ENCODE peak calls at places on chromosomes 2 and 18, in nine cellular contexts. M is aorta; B is CD8-positive, alpha-beta memory T cell; I is NT2/D1; F is esophagus squamous epithelium; T is K562; E is mammary epithelial cell; L is body of pancreas; P is breast epithelium. R is an unnamed sample.

GRCh38 chr2:61177727-61178549 is 15.9 kb downstream of the C2orf74 start:
- DNase-seq in M (peak; percentile 62), B (peak; percentile 34), I (no peak), F (no peak), T (no peak), E (peak; percentile 20), L (peak; percentile 34), P (no peak), R (no peak)

GRCh38 chr2:157792345-157793052 is 83.6 kb downstream of the ACVR1 start:
- DNase-seq in M (no peak), B (no peak), I (no peak), F (no peak), T (peak; percentile 26), E (no peak), L (no peak), P (no peak), R (no peak)

GRCh38 chr2:110869472-110870446 is 137.4 kb downstream of the ACOXL start:
- DNase-seq in M (no peak), B (no peak), I (no peak), F (no peak), T (no peak), E (peak; percentile 65), L (no peak), P (no peak), R (no peak)

GRCh38 chr18:9366126-9366714 is 31.6 kb downstream of the TWSG1 start:
- DNase-seq in M (peak; percentile 51), B (no peak), I (peak; percentile 38), F (no peak), T (no peak), E (peak; percentile 84), L (peak; percentile 22), P (peak; percentile 56), R (no peak)

GRCh38 chr2:66840321-66841014 is 405.5 kb downstream of the MEIS1 start:
- DNase-seq in M (no peak), B (no peak), I (no peak), F (no peak), T (no peak), E (no peak), L (no peak), P (no peak), R (no peak)

GRCh38 chr2:120404274-120404673 is 58.3 kb downstream of the INHBB start:
- DNase-seq in M (no peak), B (no peak), I (no peak), F (no peak), T (no peak), E (no peak), L (no peak), P (no peak), R (no peak)

GRCh38 chr2:115560671-115561070 is 1118.2 kb downstream of the DPP10 start:
- DNase-seq in M (no peak), B (no peak), I (no peak), F (no peak), T (no peak), E (no peak), L (no peak), P (no peak), R (no peak)

GRCh38 chr2:161905389-161906046 is 168.5 kb downstream of the DPP4 start:
- DNase-seq in M (no peak), B (peak; percentile 21), I (no peak), F (no peak), T (no peak), E (peak; percentile 51), L (no peak), P (no peak), R (no peak)

GRCh38 chr2:5799348-5799747 is 107.2 kb downstream of the SOX11 start:
- DNase-seq in M (no peak), B (no peak), I (no peak), F (no peak), T (no peak), E (no peak), L (no peak), P (no peak), R (no peak)

GRCh38 chr2:72012886-72013574 is 134.6 kb downstream of the CYP26B1 start:
- DNase-seq in M (no peak), B (no peak), I (no peak), F (no peak), T (no peak), E (peak; percentile 21), L (no peak), P (no peak), R (no peak)

GRCh38 chr2:96267159-96267971 is 1.3 kb downstream of the CIAO1 start:
- DNase-seq in M (no peak), B (peak; percentile 23), I (peak; percentile 44), F (no peak), T (peak; percentile 52), E (peak; percentile 43), L (peak; percentile 31), P (no peak), R (no peak)

DNA sequence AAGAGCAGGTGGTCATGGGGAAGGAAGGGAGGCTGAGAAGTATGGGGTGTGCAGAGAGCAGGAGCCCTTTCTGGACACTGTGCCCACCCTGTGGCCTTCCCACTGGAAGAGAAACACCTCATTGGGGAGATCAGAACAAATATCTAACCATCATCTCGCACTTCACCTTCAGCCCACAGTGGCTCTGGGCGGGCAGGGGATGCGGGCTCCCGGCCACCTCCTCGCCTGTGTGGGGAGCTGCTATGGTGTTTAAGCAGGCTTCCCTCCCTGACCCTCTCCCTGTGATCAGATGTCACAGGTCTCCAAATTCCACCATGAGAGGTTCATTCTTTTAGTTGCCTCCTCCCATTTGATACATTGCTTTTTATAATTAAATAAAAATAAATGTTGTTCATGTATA is 5.0 kb downstream of the FBLN7 start:
- DNase-seq in M (no peak), B (no peak), I (no peak), F (no peak), T (no peak), E (no peak), L (no peak), P (no peak), R (no peak)
- H3K4me1 ChIP-seq in M (no peaks in the 10 kb centered on the region), B (no peaks in the 10 kb centered on the region), I (no peaks in the 10 kb centered on the region), F (peaks cover under 1% of the 10 kb centered on the region), T (no peaks in the 10 kb centered on the region), E (peaks cover 1% of the 10 kb centered on the region), L (peaks cover under 1% of the 10 kb centered on the region), P (no peaks in the 10 kb centered on the region), R (no peaks in the 10 kb centered on the region)

GRCh38 chr2:43158259-43158880 is 68.0 kb downstream of the ZFP36L2 start:
- DNase-seq in M (peak; percentile 90), B (no peak), I (no peak), F (peak; percentile 39), T (no peak), E (peak; percentile 94), L (peak; percentile 63), P (peak; percentile 74), R (peak; percentile 40)

GRCh38 chr2:43159797-43160196 is 66.6 kb downstream of the ZFP36L2 start:
- DNase-seq in M (no peak), B (no peak), I (no peak), F (no peak), T (no peak), E (peak; percentile 54), L (no peak), P (no peak), R (no peak)

GRCh38 chr2:43155842-43156511 is 70.4 kb downstream of the ZFP36L2 start:
- DNase-seq in M (no peak), B (no peak), I (no peak), F (no peak), T (no peak), E (no peak), L (no peak), P (no peak), R (no peak)

GRCh38 chr2:43154685-43155084 is 71.7 kb downstream of the ZFP36L2 start:
- DNase-seq in M (no peak), B (no peak), I (no peak), F (no peak), T (no peak), E (no peak), L (no peak), P (no peak), R (no peak)

DNA sequence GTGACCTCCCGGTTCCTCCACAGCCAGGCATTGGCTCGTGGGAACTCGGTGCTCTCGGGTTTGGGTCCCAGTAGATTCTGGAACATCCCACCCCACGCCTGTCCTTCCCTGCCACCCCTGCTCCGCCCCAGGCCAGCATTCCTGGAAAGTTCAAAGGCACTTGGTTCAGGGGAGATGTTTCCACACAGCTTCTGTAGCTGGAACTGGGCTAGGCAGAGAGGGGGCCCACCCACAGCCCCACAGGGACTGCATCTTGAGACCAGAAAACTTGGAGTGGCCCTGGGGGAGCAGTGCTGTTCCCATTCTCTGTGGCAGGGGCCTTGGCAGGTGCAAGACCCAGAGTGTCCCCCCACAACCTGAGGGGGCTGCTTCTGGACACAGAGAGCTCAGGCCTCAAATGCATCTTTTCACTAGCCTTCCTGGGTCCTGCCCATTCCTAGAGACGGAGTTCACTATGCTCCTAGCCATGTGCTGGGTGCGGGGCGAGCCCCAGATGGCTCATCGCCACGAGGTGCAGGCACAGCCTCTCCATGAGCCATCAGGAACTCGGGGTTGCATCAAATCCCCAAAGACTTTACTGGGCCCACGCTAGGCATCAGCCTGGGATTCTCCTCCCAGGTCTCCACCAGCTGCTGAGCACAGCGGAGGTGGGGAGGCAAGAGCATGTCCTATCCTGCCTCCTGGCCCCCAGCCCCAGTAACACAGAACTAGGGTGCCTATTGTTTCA is 68.7 kb downstream of the ZFP36L2 start:
- DNase-seq in M (no peak), B (no peak), I (no peak), F (no peak), T (no peak), E (peak; percentile 67), L (no peak), P (no peak), R (no peak)
- H3K4me1 ChIP-seq in M (peaks cover 4% of the 10 kb centered on the region), B (peaks cover 78% of the 10 kb centered on the region), I (peaks cover 9% of the 10 kb centered on the region), F (peaks cover 39% of the 10 kb centered on the region), T (peaks cover 14% of the 10 kb centered on the region), E (peaks cover 55% of the 10 kb centered on the region), L (peaks cover 66% of the 10 kb centered on the region), P (peaks cover 28% of the 10 kb centered on the region), R (peaks cover 40% of the 10 kb centered on the region)

GRCh38 chr18:7678801-7679200 is 111.7 kb downstream of the PTPRM start:
- DNase-seq in M (no peak), B (no peak), I (no peak), F (no peak), T (no peak), E (no peak), L (no peak), P (no peak), R (no peak)
- H3K4me1 ChIP-seq in M (no peaks in the 10 kb centered on the region), B (no peaks in the 10 kb centered on the region), I (no peaks in the 10 kb centered on the region), F (no peaks in the 10 kb centered on the region), T (peaks cover 5% of the 10 kb centered on the region), E (peaks cover 2% of the 10 kb centered on the region), L (peaks cover 14% of the 10 kb centered on the region), P (no peaks in the 10 kb centered on the region), R (peaks cover 16% of the 10 kb centered on the region)

DNA sequence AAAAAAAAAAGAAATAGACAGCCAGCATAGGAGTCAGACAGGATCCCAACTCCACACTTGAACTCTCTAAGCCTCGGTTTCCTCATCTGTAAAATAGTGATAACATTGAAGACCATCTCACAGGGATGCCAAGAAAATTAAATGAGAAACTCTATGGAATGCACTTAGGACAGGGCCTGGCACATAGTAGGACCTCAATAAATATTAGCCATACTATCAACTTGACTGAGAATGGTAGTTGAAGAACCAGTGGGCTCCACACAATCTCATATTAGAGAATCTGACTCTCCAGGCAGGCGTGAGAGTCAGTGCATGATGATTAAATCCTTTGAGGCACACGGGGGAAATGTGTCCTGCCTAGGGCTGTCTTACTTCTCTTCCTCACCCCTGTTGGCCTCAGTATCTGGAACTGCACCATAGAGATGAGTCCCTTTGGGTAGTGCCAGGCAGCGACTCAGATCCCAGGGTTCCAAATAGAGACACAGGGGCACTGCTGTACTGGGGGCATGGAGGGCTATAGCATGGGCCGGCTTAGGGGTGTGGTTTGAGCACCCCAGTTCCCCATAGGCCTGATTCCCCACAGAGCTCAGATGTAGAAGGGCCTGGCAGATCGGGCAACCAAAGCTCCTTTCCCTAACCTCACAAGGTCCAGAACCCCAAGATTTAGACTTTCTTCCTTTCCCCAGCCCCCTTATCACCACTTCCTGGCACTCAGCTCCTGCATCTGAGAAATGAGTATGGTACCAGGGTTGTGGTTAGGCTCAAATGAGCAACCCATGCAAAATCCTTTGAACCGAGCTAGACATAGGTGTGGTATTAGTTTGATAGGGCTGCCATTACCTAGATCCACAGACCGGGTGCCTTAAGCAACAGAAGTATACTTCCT is 51.3 kb upstream of the CAB39 start:
- DNase-seq in M (no peak), B (peak; percentile 31), I (no peak), F (no peak), T (no peak), E (no peak), L (no peak), P (no peak), R (no peak)
- H3K4me1 ChIP-seq in M (no peaks in the 10 kb centered on the region), B (peaks cover 91% of the 10 kb centered on the region), I (peaks cover 26% of the 10 kb centered on the region), F (peaks cover 6% of the 10 kb centered on the region), T (peaks cover 39% of the 10 kb centered on the region), E (peaks cover under 1% of the 10 kb centered on the region), L (no peaks in the 10 kb centered on the region), P (no peaks in the 10 kb centered on the region), R (no peaks in the 10 kb centered on the region)